ENCODE peak calls at places on chromosomes 12 and 14, in eight cellular contexts. Z, V, T, W, Q, D, H and B are unnamed samples.

GRCh38 chr12:12892670-12893290 is 1.4 kb downstream of the GPRC5A start:
- DNase-seq in H (no peak), W (no peak), T (no peak), V (no peak), Z (peak; percentile 67), Q (no peak), D (no peak), B (no peak)

GRCh38 chr12:119710941-119711551 is 43.1 kb downstream of the PRKAB1 start:
- DNase-seq in Z (no peak), W (no peak), H (no peak), T (no peak), V (no peak), Q (no peak), D (no peak), B (no peak)

GRCh38 chr14:89085154-89086059 is 261.0 kb downstream of the TTC8 start:
- DNase-seq in W (no peak), Q (no peak), T (no peak), V (no peak), H (no peak), Z (no peak), D (no peak), B (no peak)

GRCh38 chr12:70732287-70732686 is 95.1 kb upstream of the PTPRB start:
- DNase-seq in W (no peak), V (no peak), Q (no peak), Z (no peak), H (no peak), T (no peak), D (no peak), B (no peak)

GRCh38 chr12:76025601-76026575 is 5.7 kb downstream of the PHLDA1 start:
- DNase-seq in Q (peak; percentile 57), H (no peak), T (peak; percentile 85), D (peak; percentile 38), V (no peak), W (no peak), Z (peak; percentile 14), B (no peak)

GRCh38 chr12:25187781-25188180 is 7.2 kb downstream of the DNAI7 start:
- DNase-seq in T (peak; percentile 83), Q (peak; percentile 96), D (no peak), W (no peak), V (no peak), Z (no peak), H (no peak), B (no peak)

GRCh38 chr12:24719293-24719721 is 229.6 kb downstream of the BCAT1 start:
- DNase-seq in D (no peak), Q (peak; percentile 83), V (no peak), W (no peak), H (no peak), Z (no peak), T (peak; percentile 16), B (no peak)

GRCh38 chr12:85029456-85029855 is 6.6 kb downstream of the TSPAN19 start:
- DNase-seq in Z (no peak), W (no peak), H (no peak), V (no peak), Q (peak; percentile 6), T (peak; percentile 61), D (no peak), B (no peak)

GRCh38 chr12:74889563-74890236 is 319.9 kb downstream of the KCNC2 start:
- DNase-seq in H (no peak), D (no peak), W (no peak), V (no peak), Z (peak; percentile 13), Q (peak; percentile 75), T (peak; percentile 64), B (no peak)

GRCh38 chr12:99435095-99435791 is 212.3 kb upstream of the GARIN6 start:
- DNase-seq in H (no peak), Q (no peak), Z (no peak), W (no peak), D (no peak), V (no peak), T (no peak), B (no peak)

GRCh38 chr12:81255456-81255855 is 177.6 kb downstream of the ACSS3 start:
- DNase-seq in Z (no peak), H (no peak), Q (no peak), W (no peak), V (no peak), D (no peak), T (no peak), B (no peak)

GRCh38 chr12:26281320-26281719 is 85.9 kb downstream of the SSPN start:
- DNase-seq in W (no peak), H (no peak), V (no peak), T (peak; percentile 77), D (no peak), Q (peak; percentile 55), Z (no peak), B (no peak)

GRCh38 chr14:99674064-99674650 is 9.9 kb upstream of the CYP46A1 start:
- DNase-seq in D (no peak), T (no peak), W (no peak), Q (no peak), Z (no peak), V (no peak), H (no peak), B (no peak)

GRCh38 chr14:71321556-71322315 is 414.5 kb downstream of the PCNX1 start:
- DNase-seq in T (peak; percentile 67), H (no peak), W (no peak), V (peak; percentile 56), Q (peak; percentile 74), D (peak; percentile 11), Z (peak; percentile 50), B (no peak)

GRCh38 chr14:54229136-54229535 is 167.7 kb upstream of the CDKN3 start:
- DNase-seq in Q (no peak), W (no peak), Z (no peak), H (no peak), D (no peak), T (peak; percentile 45), V (no peak), B (no peak)

GRCh38 chr14:68884031-68885030 is 91.5 kb upstream of the ZFP36L1 start:
- DNase-seq in W (no peak), T (peak; percentile 94), H (no peak), V (no peak), D (no peak), Z (no peak), Q (peak; percentile 95), B (no peak)

GRCh38 chr12:87618199-87618598 is 411.0 kb downstream of the C12orf50 start:
- DNase-seq in D (no peak), Z (no peak), W (no peak), Q (no peak), T (peak; percentile 0), V (no peak), H (no peak), B (no peak)

GRCh38 chr14:23640524-23641141 is 4.5 kb downstream of the DHRS2 start:
- DNase-seq in V (no peak), D (peak; percentile 59), W (no peak), T (peak; percentile 93), H (no peak), Q (peak; percentile 2), Z (peak; percentile 71), B (no peak)

GRCh38 chr12:113664224-113664681 is 192.6 kb upstream of the LHX5 start:
- DNase-seq in T (no peak), Z (no peak), Q (no peak), V (no peak), W (peak; percentile 81), H (no peak), D (peak; percentile 89), B (no peak)

GRCh38 chr14:39369029-39369428 is 63.2 kb downstream of the FBXO33 start:
- DNase-seq in T (no peak), Z (no peak), H (no peak), W (no peak), D (no peak), Q (no peak), V (no peak), B (no peak)

GRCh38 chr12:12486661-12487240 is 75.9 kb downstream of the DUSP16 start:
- DNase-seq in V (no peak), Q (no peak), Z (no peak), W (no peak), H (no peak), D (no peak), T (no peak), B (no peak)

GRCh38 chr12:42410345-42410744 is 84.4 kb downstream of the PPHLN1 start:
- DNase-seq in Z (no peak), T (no peak), D (no peak), Q (peak; percentile 41), H (no peak), V (no peak), W (no peak), B (no peak)

GRCh38 chr14:32211068-32211404 is 8.0 kb upstream of the RNU6-8 start:
- DNase-seq in W (no peak), H (no peak), V (no peak), Q (no peak), T (no peak), Z (no peak), D (peak; percentile 35), B (no peak)

GRCh38 chr14:82387699-82388098 is 854.0 kb upstream of the SEL1L start:
- DNase-seq in T (peak; percentile 15), Z (no peak), V (no peak), Q (peak; percentile 0), W (no peak), D (no peak), H (no peak), B (no peak)
- TF ChIP-seq CTCF in T (no peak), Z (no peak), V (no peak), Q (no peak), W (no peak), D (no peak), H (no peak), B (no peak)

GRCh38 chr12:2004113-2004929 is at the start of gene DCP1B:
- DNase-seq in Z (peak; percentile 95), T (peak; percentile 100), V (peak; percentile 94), D (peak; percentile 98), Q (peak; percentile 99), H (peak; percentile 97), W (peak; percentile 41), B (peak; percentile 99)
- TF ChIP-seq CTCF in Z (no peak), T (no peak), V (no peak), D (no peak), Q (no peak), H (no peak), W (no peak), B (no peak)

GRCh38 chr12:48128800-48129199 is 9.6 kb downstream of the PFKM start:
- DNase-seq in D (no peak), Q (no peak), V (no peak), T (peak; percentile 32), Z (no peak), H (no peak), W (no peak), B (no peak)
- TF ChIP-seq CTCF in D (no peak), Q (no peak), V (no peak), T (no peak), Z (no peak), H (no peak), W (no peak), B (no peak)

GRCh38 chr14:75518625-75519024 is 3.6 kb upstream of the BATF start:
- DNase-seq in H (peak; percentile 57), Q (no peak), D (peak; percentile 26), T (peak; percentile 27), W (no peak), Z (no peak), V (no peak), B (no peak)

GRCh38 chr14:75513911-75514672 is 8.2 kb upstream of the BATF start:
- DNase-seq in D (no peak), Q (no peak), T (no peak), W (no peak), Z (no peak), V (no peak), H (no peak), B (no peak)

GRCh38 chr14:75515631-75515999 is 6.7 kb upstream of the BATF start:
- DNase-seq in T (no peak), Q (no peak), W (no peak), V (no peak), H (no peak), Z (no peak), D (no peak), B (no peak)

GRCh38 chr14:75511201-75511600 is 11.1 kb upstream of the BATF start:
- DNase-seq in V (no peak), T (no peak), Z (no peak), D (no peak), Q (no peak), H (no peak), W (no peak), B (no peak)

GRCh38 chr14:75514673-75515630 is 7.3 kb upstream of the BATF start:
- DNase-seq in T (peak; percentile 61), D (no peak), Z (peak; percentile 59), Q (peak; percentile 9), W (no peak), V (no peak), H (no peak), B (no peak)
- TF ChIP-seq CTCF in T (peak; percentile 25), D (peak; percentile 33), Z (no peak), Q (no peak), W (no peak), V (no peak), H (no peak), B (no peak)